ENCODE peak calls at places on chromosomes 1 and 21, in four cellular contexts. One of them, this sample, is unnamed. For H3K9me3, the result is how much of the 10 kb centered on the place peaks cover.

GRCh38 chr1:3453891-3454810 is at the start of gene ARHGEF16:
- DNase-seq in HepG2: peak
- DNase-seq in GM12878: no peak
- DNase-seq in H1: peak
- DNase-seq in this sample: peak

GRCh38 chr1:106517218-106517617 is 539.3 kb upstream of the PRMT6 start:
- DNase-seq in HepG2: no peak
- DNase-seq in GM12878: no peak
- DNase-seq in H1: no peak
- DNase-seq in this sample: peak

GRCh38 chr1:225987491-225988316 is 11.4 kb downstream of the SDE2 start:
- DNase-seq in HepG2: peak
- DNase-seq in GM12878: no peak
- DNase-seq in H1: no peak
- DNase-seq in this sample: no peak

GRCh38 chr1:181992072-181992471 is 69.4 kb downstream of the ZNF648 start:
- DNase-seq in HepG2: no peak
- DNase-seq in GM12878: no peak
- DNase-seq in H1: no peak
- DNase-seq in this sample: no peak

GRCh38 chr1:240474133-240474614 is 137.8 kb downstream of the GREM2 start:
- DNase-seq in HepG2: no peak
- DNase-seq in GM12878: no peak
- DNase-seq in H1: no peak
- DNase-seq in this sample: no peak

GRCh38 chr1:234486858-234487830 is 8.2 kb upstream of the TARBP1 start:
- DNase-seq in HepG2: peak
- DNase-seq in GM12878: no peak
- DNase-seq in H1: no peak
- DNase-seq in this sample: no peak

GRCh38 chr1:234907585-234908457 is 220.8 kb downstream of the TOMM20 start:
- DNase-seq in HepG2: peak
- DNase-seq in GM12878: no peak
- DNase-seq in H1: no peak
- DNase-seq in this sample: no peak

GRCh38 chr1:17460265-17460664 is 20.8 kb upstream of the RCC2 start:
- DNase-seq in HepG2: no peak
- DNase-seq in GM12878: no peak
- DNase-seq in H1: no peak
- DNase-seq in this sample: no peak

GRCh38 chr1:180131510-180131909 is 23.2 kb upstream of the QSOX1 start:
- DNase-seq in HepG2: peak
- DNase-seq in GM12878: no peak
- DNase-seq in H1: no peak
- DNase-seq in this sample: no peak

GRCh38 chr1:182608236-182608635 is 4.0 kb upstream of the RGS16 start:
- DNase-seq in HepG2: no peak
- DNase-seq in GM12878: no peak
- DNase-seq in H1: no peak
- DNase-seq in this sample: no peak

GRCh38 chr1:85611856-85612255 is 31.3 kb downstream of the CCN1 start:
- DNase-seq in HepG2: peak
- DNase-seq in GM12878: no peak
- DNase-seq in H1: no peak
- DNase-seq in this sample: no peak

GRCh38 chr1:247906504-247907047 is 11.2 kb downstream of the OR2W3 start:
- DNase-seq in HepG2: no peak
- DNase-seq in GM12878: no peak
- DNase-seq in H1: no peak
- DNase-seq in this sample: no peak

GRCh38 chr21:34796518-34797201 is 127.9 kb downstream of the CLIC6 start:
- DNase-seq in HepG2: peak
- DNase-seq in GM12878: no peak
- DNase-seq in H1: no peak
- DNase-seq in this sample: no peak

GRCh38 chr1:21149430-21149861 is 27.3 kb downstream of the EIF4G3 start:
- DNase-seq in HepG2: no peak
- DNase-seq in GM12878: no peak
- DNase-seq in H1: no peak
- DNase-seq in this sample: no peak

GRCh38 chr1:3785458-3786157 is 10.7 kb downstream of the LRRC47 start:
- DNase-seq in HepG2: peak
- DNase-seq in GM12878: no peak
- DNase-seq in H1: peak
- DNase-seq in this sample: no peak

GRCh38 chr1:33347650-33347992 is 26.7 kb upstream of the A3GALT2 start:
- DNase-seq in HepG2: peak
- DNase-seq in GM12878: no peak
- DNase-seq in H1: no peak
- DNase-seq in this sample: no peak

GRCh38 chr1:190837888-190838287 is 360.2 kb upstream of the BRINP3 start:
- DNase-seq in HepG2: no peak
- DNase-seq in GM12878: no peak
- DNase-seq in H1: no peak
- DNase-seq in this sample: no peak

GRCh38 chr1:200558866-200559459 is 61.6 kb downstream of the KIF14 start:
- DNase-seq in HepG2: peak
- DNase-seq in GM12878: no peak
- DNase-seq in H1: no peak
- DNase-seq in this sample: peak

GRCh38 chr1:167629681-167630567 is at the start of gene RCSD1:
- DNase-seq in HepG2: no peak
- DNase-seq in GM12878: no peak
- DNase-seq in H1: peak
- DNase-seq in this sample: no peak

GRCh38 chr1:111742938-111743549 is 3.8 kb upstream of the INKA2 start:
- DNase-seq in HepG2: no peak
- DNase-seq in GM12878: no peak
- DNase-seq in H1: no peak
- DNase-seq in this sample: no peak

GRCh38 chr1:53401815-53402745 is 57.1 kb upstream of the DMRTB1 start:
- DNase-seq in HepG2: no peak
- DNase-seq in GM12878: no peak
- DNase-seq in H1: no peak
- DNase-seq in this sample: no peak

DNA sequence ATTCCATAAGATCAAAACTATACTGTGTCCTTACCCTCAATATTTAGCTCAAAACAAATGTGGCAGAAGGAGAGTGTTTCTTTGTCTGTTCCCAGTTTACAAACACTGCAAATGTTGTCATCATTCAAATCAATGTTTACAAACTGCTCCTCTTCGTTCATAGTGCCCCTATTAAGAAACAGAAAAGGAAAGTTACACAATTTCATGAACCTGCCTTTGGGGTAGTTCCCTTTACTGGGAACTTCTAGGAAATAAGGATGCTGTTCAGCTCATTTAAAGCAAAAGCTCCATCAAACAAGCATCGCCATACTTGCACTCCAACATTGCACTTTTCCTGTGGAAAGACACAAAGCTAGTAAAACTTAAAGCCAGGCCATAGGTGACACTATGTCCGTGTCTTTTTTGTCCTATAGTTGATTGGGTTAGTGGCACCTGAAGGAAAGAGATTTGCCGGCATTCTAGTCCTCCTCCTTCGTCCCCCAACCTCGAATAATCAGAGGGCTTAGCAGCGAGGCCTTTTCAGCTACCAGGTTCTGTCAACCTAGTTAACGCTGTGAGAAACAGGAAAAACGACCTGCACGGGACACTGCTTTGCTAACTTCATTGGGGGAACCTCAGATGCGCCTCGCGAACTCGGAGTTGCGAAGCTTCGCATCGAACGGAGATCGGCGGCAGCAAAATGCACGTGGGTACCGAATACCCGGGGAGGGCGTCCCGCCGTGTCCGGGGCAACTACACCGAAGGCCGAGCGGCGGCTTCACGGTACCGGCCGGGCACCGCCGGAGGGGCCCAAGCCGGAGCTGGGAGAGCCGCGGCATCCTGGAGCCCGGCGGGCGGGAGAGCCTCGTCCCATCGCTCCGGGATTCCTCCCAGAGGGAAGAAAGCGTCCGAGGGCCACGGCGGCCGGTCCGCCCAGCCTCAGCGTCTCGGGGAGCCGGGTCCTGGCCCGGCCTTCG is 720 bp downstream of the C21orf91 start:
- DNase-seq in HepG2: peak
- DNase-seq in GM12878: no peak
- DNase-seq in H1: peak
- DNase-seq in this sample: peak
- TF ChIP-seq SUZ12 in HepG2: no peak
- TF ChIP-seq SUZ12 in GM12878: no peak
- TF ChIP-seq SUZ12 in H1: no peak
- TF ChIP-seq SUZ12 in this sample: no peak

DNA sequence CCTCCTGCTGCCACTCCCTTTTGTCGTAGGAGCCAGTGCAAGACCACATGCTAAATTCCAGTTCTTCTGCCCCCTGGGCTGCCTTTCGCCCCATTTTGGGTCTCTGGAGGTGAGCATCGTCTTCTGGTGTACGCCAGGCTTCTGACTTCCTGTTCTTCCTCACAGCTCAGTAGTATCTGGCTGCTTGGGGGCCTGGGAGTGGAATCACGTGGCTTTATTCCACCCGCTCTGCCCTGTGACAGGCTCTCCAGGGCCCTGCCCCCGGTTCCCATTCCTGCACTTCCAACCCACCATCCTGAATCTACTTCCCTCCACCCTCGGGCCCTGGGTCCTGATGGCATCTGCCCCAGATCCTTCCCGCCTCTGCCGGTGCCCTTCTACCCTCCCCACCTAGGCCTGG is 3.6 kb downstream of the NFASC start:
- DNase-seq in HepG2: no peak
- DNase-seq in GM12878: no peak
- DNase-seq in H1: no peak
- DNase-seq in this sample: no peak
- H3K9me3 ChIP-seq in HepG2: under half
- H3K9me3 ChIP-seq in GM12878: under half
- H3K9me3 ChIP-seq in H1: under half
- H3K9me3 ChIP-seq in this sample: under half

GRCh38 chr1:99264201-99265021 is at the start of gene PLPPR4:
- DNase-seq in HepG2: no peak
- DNase-seq in GM12878: no peak
- DNase-seq in H1: peak
- DNase-seq in this sample: peak
- TF ChIP-seq ZNF274 in HepG2: no peak
- TF ChIP-seq ZNF274 in GM12878: no peak
- TF ChIP-seq ZNF274 in H1: no peak
- TF ChIP-seq ZNF274 in this sample: no peak

GRCh38 chr1:943545-944340 is 15.3 kb downstream of the NOC2L start:
- DNase-seq in HepG2: no peak
- DNase-seq in GM12878: no peak
- DNase-seq in H1: no peak
- DNase-seq in this sample: no peak

GRCh38 chr1:941588-942383 is 17.3 kb downstream of the NOC2L start:
- DNase-seq in HepG2: peak
- DNase-seq in GM12878: no peak
- DNase-seq in H1: peak
- DNase-seq in this sample: peak

GRCh38 chr1:942864-943533 is 16.1 kb downstream of the NOC2L start:
- DNase-seq in HepG2: no peak
- DNase-seq in GM12878: no peak
- DNase-seq in H1: no peak
- DNase-seq in this sample: no peak

GRCh38 chr1:941027-941587 is 17.4 kb downstream of the SAMD11 start:
- DNase-seq in HepG2: no peak
- DNase-seq in GM12878: no peak
- DNase-seq in H1: no peak
- DNase-seq in this sample: no peak

DNA sequence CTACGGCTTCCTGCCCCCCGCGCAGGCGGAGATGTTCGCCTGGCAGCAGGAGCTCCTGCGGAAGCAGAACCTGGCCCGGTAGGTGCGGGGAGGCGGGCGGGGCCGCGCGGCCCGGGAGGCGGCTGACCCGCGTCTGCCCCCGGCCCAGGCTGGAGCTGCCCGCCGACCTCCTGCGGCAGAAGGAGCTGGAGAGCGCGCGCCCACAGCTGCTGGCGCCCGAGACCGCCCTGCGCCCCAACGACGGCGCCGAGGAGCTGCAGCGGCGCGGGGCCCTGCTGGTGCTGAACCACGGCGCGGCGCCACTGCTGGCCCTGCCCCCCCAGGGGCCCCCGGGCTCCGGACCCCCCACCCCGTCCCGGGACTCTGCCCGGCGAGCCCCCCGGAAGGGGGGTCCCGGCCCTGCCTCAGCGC is 16.6 kb downstream of the NOC2L start:
- DNase-seq in HepG2: no peak
- DNase-seq in GM12878: no peak
- DNase-seq in H1: no peak
- DNase-seq in this sample: no peak
- TF ChIP-seq SUZ12 in HepG2: no peak
- TF ChIP-seq SUZ12 in GM12878: no peak
- TF ChIP-seq SUZ12 in H1: no peak
- TF ChIP-seq SUZ12 in this sample: no peak

GRCh38 chr21:7933923-7934322 is 2587.5 kb upstream of the TPTE start:
- DNase-seq in HepG2: no peak
- DNase-seq in GM12878: no peak
- DNase-seq in H1: no peak
- DNase-seq in this sample: no peak
- H3K9me3 ChIP-seq in HepG2: under half
- H3K9me3 ChIP-seq in GM12878: under half
- H3K9me3 ChIP-seq in H1: half or more
- H3K9me3 ChIP-seq in this sample: under half

GRCh38 chr21:39149882-39150281 is 33.4 kb downstream of the PSMG1 start:
- DNase-seq in HepG2: no peak
- DNase-seq in GM12878: no peak
- DNase-seq in H1: no peak
- DNase-seq in this sample: no peak
- TF ChIP-seq ZNF274 in HepG2: no peak
- TF ChIP-seq ZNF274 in GM12878: no peak
- TF ChIP-seq ZNF274 in H1: no peak
- TF ChIP-seq ZNF274 in this sample: no peak